ENCODE peak calls at places on chromosome 3, in ten cellular contexts. G is body of pancreas, E is pancreas, O is WTC11, X is tibial nerve, P is A549, Y is foreskin fibroblast, Q is progenitor cell of endocrine pancreas, I is AG09309, R is neural crest cell. S is an unnamed sample.

GRCh38 chr3:150384517-150385212 is 23.4 kb upstream of the TSC22D2 start:
- DNase-seq in X (no peak), P (no peak), G (peak; percentile 61), Q (no peak), Y (peak; percentile 19), E (no peak), O (peak; percentile 51), I (no peak), R (peak; percentile 71), S (no peak)

GRCh38 chr3:196519738-196520122 is 4.6 kb upstream of the SMCO1 start:
- DNase-seq in Q (no peak), X (no peak), E (no peak), R (no peak), P (no peak), I (no peak), Y (peak; percentile 38), G (no peak), O (no peak), S (no peak)

GRCh38 chr3:124322966-124323365 is 331.0 kb upstream of the ROPN1 start:
- DNase-seq in X (no peak), P (no peak), Y (no peak), R (no peak), G (no peak), I (no peak), O (no peak), E (no peak), Q (no peak), S (no peak)

GRCh38 chr3:17562845-17563244 is 179.6 kb downstream of the TBC1D5 start:
- DNase-seq in Y (no peak), G (no peak), P (no peak), R (no peak), E (no peak), Q (no peak), O (no peak), X (no peak), I (no peak), S (no peak)

GRCh38 chr3:58041182-58041825 is 33.1 kb downstream of the FLNB start:
- DNase-seq in P (no peak), I (no peak), G (no peak), Y (no peak), R (no peak), Q (no peak), E (no peak), X (no peak), O (no peak), S (no peak)

GRCh38 chr3:14431556-14431927 is 29.1 kb downstream of the SLC6A6 start:
- DNase-seq in O (no peak), Q (no peak), G (peak; percentile 41), X (no peak), E (no peak), P (no peak), R (no peak), Y (no peak), I (no peak), S (no peak)

GRCh38 chr3:94050546-94050945 is 12.2 kb downstream of the DHFR2 start:
- DNase-seq in Y (no peak), E (no peak), P (no peak), G (no peak), X (no peak), O (no peak), Q (no peak), I (no peak), R (no peak), S (no peak)

GRCh38 chr3:41434781-41435180 is 235.5 kb downstream of the CTNNB1 start:
- DNase-seq in R (no peak), O (no peak), Y (no peak), G (no peak), E (no peak), I (no peak), X (no peak), Q (no peak), P (no peak), S (peak; percentile 7)

GRCh38 chr3:5231067-5231466 is 43.6 kb downstream of the EDEM1 start:
- DNase-seq in Q (no peak), Y (no peak), G (no peak), R (no peak), E (no peak), O (no peak), P (no peak), I (no peak), X (no peak), S (no peak)

GRCh38 chr3:5229414-5229813 is 41.9 kb downstream of the EDEM1 start:
- DNase-seq in G (no peak), O (no peak), R (no peak), E (no peak), Q (no peak), I (no peak), P (no peak), Y (no peak), X (no peak), S (no peak)

GRCh38 chr3:5222283-5223005 is 34.9 kb downstream of the EDEM1 start:
- DNase-seq in E (no peak), O (no peak), X (no peak), Q (no peak), R (no peak), Y (no peak), G (no peak), I (no peak), P (no peak), S (no peak)

GRCh38 chr3:5227812-5228211 is 40.3 kb downstream of the EDEM1 start:
- DNase-seq in X (no peak), Q (no peak), E (no peak), G (no peak), Y (no peak), O (no peak), I (no peak), R (no peak), P (no peak), S (no peak)

DNA sequence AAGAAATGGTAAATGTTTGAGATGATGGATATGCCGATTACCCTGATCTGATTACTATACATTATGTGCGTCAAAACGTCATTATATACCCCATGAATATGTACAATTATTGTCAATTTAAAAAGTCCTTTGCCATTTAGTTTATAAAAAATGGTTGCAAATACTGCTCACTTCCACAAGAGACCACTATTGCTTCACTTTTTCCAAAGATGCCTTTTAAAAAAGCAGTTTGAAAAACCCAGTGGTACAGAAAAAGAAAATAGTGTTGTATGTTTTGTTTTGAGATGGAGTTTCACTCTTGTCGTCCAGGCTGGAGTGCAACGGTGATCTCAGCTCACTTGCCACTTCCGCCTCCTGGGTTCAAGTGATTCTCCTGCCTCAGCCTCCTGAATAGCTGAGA is 39.3 kb downstream of the EDEM1 start:
- DNase-seq in I (no peak), Q (no peak), E (no peak), O (no peak), Y (peak; percentile 50), R (no peak), G (no peak), X (no peak), P (peak; percentile 29), S (peak; percentile 40)
- TF ChIP-seq CTCF in I (peak; percentile 46), Q (peak; percentile 60), E (no peak), O (no peak), Y (peak; percentile 43), R (peak; percentile 68), G (peak; percentile 23), X (peak; percentile 24), P (peak; percentile 56), S (peak; percentile 75)

GRCh38 chr3:172342097-172342659 is 106.1 kb downstream of the GHSR start:
- DNase-seq in E (no peak), Q (no peak), I (no peak), R (no peak), X (no peak), P (no peak), G (no peak), Y (no peak), O (no peak), S (no peak)

GRCh38 chr3:172343979-172344378 is 104.3 kb downstream of the GHSR start:
- DNase-seq in G (no peak), Q (no peak), I (no peak), O (no peak), X (no peak), R (no peak), Y (no peak), E (no peak), P (no peak), S (no peak)

GRCh38 chr3:172341482-172342059 is 106.7 kb downstream of the GHSR start:
- DNase-seq in I (no peak), O (no peak), Q (no peak), E (no peak), Y (peak; percentile 73), R (no peak), P (peak; percentile 60), G (peak; percentile 27), X (no peak), S (peak; percentile 71)

GRCh38 chr3:172343117-172343516 is 105.1 kb downstream of the GHSR start:
- DNase-seq in R (no peak), Y (no peak), O (no peak), Q (no peak), X (no peak), P (no peak), G (no peak), E (no peak), I (no peak), S (no peak)

DNA sequence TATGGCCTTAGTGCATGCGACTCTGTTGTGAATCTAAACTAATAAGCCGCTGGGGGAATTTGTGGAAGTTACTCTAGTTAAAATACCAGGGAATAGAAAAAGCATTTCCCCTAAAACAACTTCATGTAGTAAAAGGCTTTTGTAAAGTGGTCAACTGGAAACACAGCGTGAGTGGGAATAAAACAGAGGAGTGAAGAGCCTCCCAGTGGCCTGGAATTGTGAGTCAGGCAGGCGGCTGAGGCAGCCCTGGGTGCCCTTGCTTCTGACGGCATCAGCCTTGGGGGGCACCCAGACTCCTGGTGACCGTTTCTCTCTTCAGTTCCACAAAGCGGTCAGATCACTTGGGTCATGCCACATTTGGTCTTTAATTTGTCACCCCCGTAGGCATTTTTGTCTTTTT is 108.4 kb downstream of the GHSR start:
- DNase-seq in I (no peak), E (no peak), X (no peak), G (no peak), R (no peak), Q (no peak), P (no peak), Y (no peak), O (no peak), S (no peak)
- TF ChIP-seq CTCF in I (no peak), E (no peak), X (no peak), G (no peak), R (no peak), Q (no peak), P (no peak), Y (no peak), O (no peak), S (no peak)

DNA sequence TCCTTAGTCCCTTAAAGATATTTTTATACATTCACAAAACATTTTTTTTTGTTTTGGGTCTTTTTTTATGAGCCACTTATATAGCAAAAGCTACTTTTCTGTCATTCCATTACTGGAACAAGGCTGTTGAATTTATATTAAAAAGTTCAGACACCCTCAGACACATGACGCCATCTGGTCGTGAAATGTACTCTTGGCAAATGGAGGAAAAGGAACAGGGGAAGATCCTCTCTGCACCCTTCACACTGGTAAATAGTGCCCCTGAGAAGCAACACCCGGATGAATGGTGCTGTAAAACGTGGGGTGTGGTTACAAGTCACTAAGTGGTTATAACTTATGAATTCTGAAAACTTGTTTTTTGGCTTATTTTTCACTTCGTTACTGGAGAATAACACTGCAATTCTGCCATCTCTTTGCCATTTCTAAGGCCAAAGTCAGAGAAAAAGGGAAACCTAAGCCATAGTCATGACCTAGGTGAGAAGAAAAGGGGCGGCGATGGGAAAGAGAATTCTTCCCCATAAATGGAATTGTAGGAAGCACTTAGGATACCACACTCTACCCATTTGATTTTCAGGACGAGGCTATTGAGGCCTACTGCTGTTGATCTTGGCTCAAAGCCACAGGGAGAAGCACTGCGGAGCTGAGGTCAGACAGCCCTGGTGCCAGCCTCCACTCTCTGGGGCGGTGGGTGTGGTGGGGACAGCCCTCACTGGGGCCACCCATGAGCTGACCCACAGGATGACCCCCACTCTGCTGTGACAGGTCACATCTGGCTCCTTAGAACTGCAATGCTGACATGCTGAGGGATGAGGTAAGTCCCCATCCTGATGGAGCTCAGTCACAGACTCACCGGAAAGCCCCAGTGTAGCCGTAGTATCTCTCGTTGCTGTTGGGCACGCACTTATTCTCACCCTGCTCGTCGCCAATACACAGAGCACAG is 21.8 kb downstream of the LTF start:
- DNase-seq in P (peak; percentile 51), Q (no peak), E (no peak), X (no peak), O (no peak), Y (peak; percentile 65), G (no peak), I (no peak), R (peak; percentile 40), S (peak; percentile 36)
- TF ChIP-seq CTCF in P (peak; percentile 63), Q (peak; percentile 63), E (peak; percentile 35), X (peak; percentile 62), O (peak; percentile 16), Y (peak; percentile 57), G (peak; percentile 61), I (peak; percentile 57), R (peak; percentile 67), S (peak; percentile 78)

DNA sequence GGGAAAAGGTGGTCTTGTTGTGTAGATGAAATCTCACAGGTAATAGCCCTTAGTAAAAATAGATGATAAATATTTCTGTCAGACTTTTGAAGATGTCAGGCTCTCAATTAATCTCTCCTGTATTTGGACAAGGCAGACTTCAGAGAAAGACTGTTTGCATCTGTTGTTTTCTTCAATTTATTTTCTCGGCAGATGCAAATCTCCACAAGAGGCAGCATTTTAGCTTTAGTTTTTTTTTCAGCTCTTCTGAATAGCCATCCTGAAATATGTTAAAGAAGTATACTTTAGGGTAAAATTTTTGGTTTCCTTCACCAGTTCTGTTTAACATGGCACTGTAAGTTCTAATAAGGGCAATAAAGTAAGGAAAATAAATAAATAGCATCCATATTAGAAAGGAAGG is 685.1 kb downstream of the SI start:
- DNase-seq in G (no peak), I (no peak), Y (no peak), P (no peak), E (no peak), R (no peak), Q (no peak), O (no peak), X (no peak), S (no peak)
- TF ChIP-seq CTCF in G (no peak), I (peak; percentile 1), Y (no peak), P (no peak), E (no peak), R (no peak), Q (peak; percentile 17), O (no peak), X (no peak), S (no peak)

S was measured in HFFc6.